ENCODE peak calls at places on chromosomes 5 and 9, in seven cellular contexts. I, Q, Y, U, V, B and O are unnamed samples.

GRCh38 chr9:36882117-36882465 is 152.0 kb downstream of the PAX5 start:
- DNase-seq in V (no peak), I (no peak), U (no peak), Y (no peak), Q (no peak), B (no peak), O (no peak)

GRCh38 chr9:123656565-123656964 is 273.4 kb downstream of the DENND1A start:
- DNase-seq in V (no peak), Q (peak; percentile 51), B (no peak), I (peak; percentile 23), Y (peak; percentile 29), U (no peak), O (no peak)

GRCh38 chr9:108789742-108790141 is 66.0 kb downstream of the ACTL7B start:
- DNase-seq in Q (no peak), Y (no peak), V (no peak), U (no peak), I (no peak), B (no peak), O (no peak)

GRCh38 chr9:127122176-127123151 is at the start of gene ANGPTL2:
- DNase-seq in U (peak; percentile 56), I (peak; percentile 98), Y (peak; percentile 99), Q (peak; percentile 94), B (peak; percentile 72), V (no peak), O (no peak)

GRCh38 chr9:23826120-23826629 is at the start of gene ELAVL2:
- DNase-seq in V (no peak), U (peak; percentile 96), Q (peak; percentile 99), I (peak; percentile 91), B (peak; percentile 94), Y (peak; percentile 87), O (no peak)

GRCh38 chr9:3675964-3676363 is 150.2 kb upstream of the RFX3 start:
- DNase-seq in I (no peak), U (no peak), Y (no peak), V (no peak), Q (no peak), B (no peak), O (no peak)

GRCh38 chr5:149224282-149224681 is 47.4 kb upstream of the AFAP1L1 start:
- DNase-seq in V (no peak), I (no peak), Q (no peak), Y (no peak), U (no peak), B (no peak), O (no peak)

GRCh38 chr5:66406761-66407289 is 189.4 kb upstream of the MAST4 start:
- DNase-seq in U (no peak), I (no peak), Y (no peak), Q (no peak), V (no peak), B (no peak), O (no peak)

GRCh38 chr5:133337795-133338445 is 274.4 kb downstream of the FSTL4 start:
- DNase-seq in Q (no peak), U (no peak), Y (no peak), B (no peak), I (no peak), V (no peak), O (no peak)

GRCh38 chr5:120936652-120937051 is 472.6 kb downstream of the PRR16 start:
- DNase-seq in Q (no peak), I (no peak), U (no peak), Y (no peak), B (no peak), V (no peak), O (no peak)

GRCh38 chr9:114016629-114017423 is 61.3 kb downstream of the AMBP start:
- DNase-seq in I (no peak), B (no peak), V (no peak), Y (no peak), Q (no peak), U (no peak), O (no peak)

GRCh38 chr5:55360190-55360589 is 52.4 kb downstream of the MTREX start:
- DNase-seq in Q (no peak), B (no peak), Y (peak; percentile 15), U (no peak), V (no peak), I (no peak), O (no peak)

GRCh38 chr9:87087197-87087596 is 139.9 kb upstream of the GAS1 start:
- DNase-seq in B (no peak), I (no peak), U (no peak), V (no peak), Y (no peak), Q (no peak), O (no peak)

GRCh38 chr9:1877951-1878350 is 137.2 kb upstream of the SMARCA2 start:
- DNase-seq in Q (no peak), Y (no peak), I (no peak), B (no peak), V (no peak), U (no peak), O (no peak)

GRCh38 chr9:125409637-125410521 is 148.3 kb downstream of the GAPVD1 start:
- DNase-seq in B (no peak), Y (peak; percentile 58), Q (no peak), U (no peak), I (no peak), V (peak; percentile 15), O (peak; percentile 88)

GRCh38 chr5:75053286-75054109 is 1.1 kb upstream of the GCNT4 start:
- DNase-seq in V (peak; percentile 52), I (peak; percentile 88), Q (peak; percentile 73), Y (peak; percentile 82), U (peak; percentile 54), B (peak; percentile 48), O (no peak)

GRCh38 chr9:109026306-109026705 is 13.0 kb upstream of the CTNNAL1 start:
- DNase-seq in Q (no peak), B (no peak), I (no peak), V (no peak), Y (no peak), U (no peak), O (no peak)

GRCh38 chr5:73378070-73378469 is 70.5 kb downstream of the FOXD1 start:
- DNase-seq in U (no peak), I (no peak), Q (peak; percentile 73), V (no peak), Y (no peak), B (no peak), O (no peak)

GRCh38 chr9:70021026-70021571 is 22.5 kb upstream of the MAMDC2 start:
- DNase-seq in U (no peak), V (no peak), B (no peak), Y (peak; percentile 74), Q (peak; percentile 94), I (peak; percentile 54), O (no peak)

GRCh38 chr9:134640491-134641172 is 971 bp upstream of the COL5A1 start:
- DNase-seq in I (no peak), Q (no peak), Y (no peak), B (no peak), V (no peak), U (no peak), O (no peak)

GRCh38 chr9:134641989-134642384 is 384 bp downstream of the COL5A1 start:
- DNase-seq in Q (no peak), U (no peak), B (no peak), Y (no peak), I (no peak), V (no peak), O (no peak)

GRCh38 chr9:134642385-134643181 is 980 bp downstream of the COL5A1 start:
- DNase-seq in B (peak; percentile 14), Q (peak; percentile 80), I (peak; percentile 91), U (no peak), V (no peak), Y (peak; percentile 87), O (no peak)

GRCh38 chr9:134639994-134640393 is 1.6 kb upstream of the COL5A1 start:
- DNase-seq in B (no peak), Y (no peak), I (no peak), Q (no peak), V (no peak), U (no peak), O (no peak)

GRCh38 chr9:134641173-134641985 is at the start of gene COL5A1:
- DNase-seq in Q (peak; percentile 95), I (peak; percentile 97), U (peak; percentile 83), V (no peak), B (peak; percentile 81), Y (peak; percentile 96), O (no peak)
- TF ChIP-seq CTCF in Q (no peak), I (no peak), U (peak; percentile 14), V (no peak), B (peak; percentile 42), Y (no peak), O (no peak)

GRCh38 chr5:147509710-147510651 is at the start of gene DPYSL3:
- DNase-seq in I (peak; percentile 89), Y (peak; percentile 88), Q (peak; percentile 84), U (peak; percentile 55), V (no peak), B (peak; percentile 69), O (no peak)
- TF ChIP-seq CTCF in I (peak; percentile 45), Y (peak; percentile 41), Q (peak; percentile 51), U (peak; percentile 51), V (no peak), B (peak; percentile 50), O (peak; percentile 43)

GRCh38 chr5:138969323-138970013 is 94.3 kb upstream of the LRRTM2 start:
- DNase-seq in V (no peak), B (no peak), Y (no peak), U (no peak), Q (no peak), I (no peak), O (no peak)
- TF ChIP-seq CTCF in V (no peak), B (no peak), Y (no peak), U (no peak), Q (no peak), I (no peak), O (no peak)

DNA sequence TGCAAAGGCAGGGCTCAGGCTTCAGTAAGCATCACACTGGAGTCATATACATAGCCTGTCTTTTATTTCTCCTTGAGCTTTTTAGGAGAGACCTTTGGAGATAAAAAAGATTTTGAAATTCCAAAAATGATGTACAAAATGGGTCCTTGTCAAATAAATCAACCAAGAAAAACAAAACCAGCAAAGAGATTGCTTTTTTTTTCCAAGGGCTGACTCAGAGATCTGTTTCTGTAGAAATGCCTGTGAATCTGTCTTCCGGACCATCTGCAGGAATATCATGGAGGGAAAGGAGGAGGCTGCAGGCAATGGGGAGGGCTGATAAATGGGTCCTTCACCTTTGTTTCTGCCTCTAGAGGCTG is 77.4 kb downstream of the SLIT3 start:
- DNase-seq in B (no peak), I (no peak), U (no peak), V (no peak), Y (no peak), Q (no peak), O (no peak)
- TF ChIP-seq CTCF in B (no peak), I (no peak), U (no peak), V (no peak), Y (no peak), Q (no peak), O (no peak)

GRCh38 chr5:130912088-130912487 is 253.0 kb downstream of the HINT1 start:
- DNase-seq in B (no peak), Q (no peak), U (no peak), V (no peak), Y (peak; percentile 5), I (peak; percentile 0), O (no peak)
- TF ChIP-seq CTCF in B (no peak), Q (peak; percentile 2), U (no peak), V (no peak), Y (no peak), I (peak; percentile 4), O (peak; percentile 18)